ENCODE peak calls at places on chromosomes 13 and 19, in eight cellular contexts. H is HEK293T; J is GM03348; S is stimulated activated naive CD8-positive, alpha-beta T cell treated with anti-CD3 and anti-CD28 coated beads, Interleukin-15, Interleukin-2, amounts not matched to agents 100 U/mL and 50 U/mL, for 24 hours; X is fibroblast of the conjunctiva; I is dorsolateral prefrontal cortex; O is NCI-H2029; M is stimulated activated CD4-positive, alpha-beta T cell treated with anti-CD3 and anti-CD28 coated beads, Interleukin-4, amount 100 ng/mL, for 24 hours. K is an unnamed sample.

GRCh38 chr13:92074658-92075057 is 676.2 kb downstream of the GPC5 start:
- DNase-seq in O (no peak), S (no peak), H (peak), I (no peak), X (no peak), J (no peak), M (no peak), K (no peak)

GRCh38 chr13:91212229-91212628 is 135.3 kb upstream of the MIR17HG start:
- DNase-seq in X (no peak), H (no peak), O (no peak), I (no peak), M (no peak), J (no peak), S (no peak), K (no peak)

GRCh38 chr13:52931913-52932312 is 83.5 kb upstream of the PCDH8 start:
- DNase-seq in J (no peak), H (no peak), I (no peak), S (no peak), X (no peak), M (no peak), O (no peak), K (no peak)

GRCh38 chr13:112174476-112175110 is 107.6 kb downstream of the SOX1 start:
- DNase-seq in J (no peak), O (no peak), M (no peak), S (no peak), I (no peak), H (no peak), X (no peak), K (no peak)

GRCh38 chr19:56538254-56538760 is 441 bp upstream of the ZFP28 start:
- DNase-seq in X (peak), O (peak), J (peak), H (peak), M (peak), S (peak), I (peak), K (peak)

GRCh38 chr19:40006273-40006691 is 9.4 kb downstream of the ZNF546 start:
- DNase-seq in I (no peak), J (peak), H (no peak), S (no peak), O (no peak), M (no peak), X (peak), K (peak)

GRCh38 chr13:50577806-50578205 is 265.7 kb downstream of the DLEU7 start:
- DNase-seq in M (no peak), O (no peak), I (no peak), X (no peak), H (no peak), S (no peak), J (no peak), K (no peak)

GRCh38 chr19:46902402-46902766 is 41.6 kb downstream of the ARHGAP35 start:
- DNase-seq in H (no peak), S (no peak), O (no peak), X (no peak), J (no peak), M (no peak), I (no peak), K (no peak)

GRCh38 chr13:106484084-106484754 is 51.2 kb downstream of the EFNB2 start:
- DNase-seq in H (no peak), O (no peak), M (no peak), X (no peak), I (no peak), J (no peak), S (no peak), K (no peak)

GRCh38 chr13:36261976-36262375 is 35.6 kb downstream of the CCDC169 start:
- DNase-seq in I (no peak), S (no peak), M (no peak), J (no peak), H (no peak), X (peak), O (no peak), K (no peak)

GRCh38 chr13:75151081-75151643 is 330.8 kb downstream of the TBC1D4 start:
- DNase-seq in I (no peak), H (no peak), M (no peak), X (no peak), O (no peak), J (peak), S (no peak), K (no peak)

GRCh38 chr19:49017666-49018351 is 918 bp upstream of the LHB start:
- DNase-seq in I (peak), H (peak), M (peak), O (no peak), X (peak), S (peak), J (peak), K (no peak)

GRCh38 chr13:97275265-97275664 is 53.1 kb downstream of the MBNL2 start:
- DNase-seq in H (no peak), J (peak), S (no peak), O (no peak), M (no peak), I (no peak), X (peak), K (no peak)

GRCh38 chr19:14565765-14566711 is 5.8 kb downstream of the NDUFB7 start:
- DNase-seq in J (no peak), X (no peak), I (no peak), S (no peak), H (no peak), O (no peak), M (no peak), K (no peak)

GRCh38 chr19:51422053-51422448 is 4.6 kb upstream of the SIGLEC10 start:
- DNase-seq in S (peak), I (peak), H (peak), X (peak), M (peak), O (no peak), J (peak), K (no peak)

GRCh38 chr13:88800505-88800904 is 1129.3 kb downstream of the SLITRK5 start:
- DNase-seq in X (no peak), O (no peak), M (no peak), H (no peak), I (no peak), J (no peak), S (no peak), K (no peak)

GRCh38 chr19:54535601-54536000 is 33.0 kb downstream of the LAIR2 start:
- DNase-seq in X (no peak), H (no peak), M (no peak), I (no peak), J (no peak), S (no peak), O (no peak), K (no peak)

GRCh38 chr13:53112522-53112921 is 83.9 kb downstream of the OLFM4 start:
- DNase-seq in M (no peak), I (no peak), H (no peak), O (no peak), J (no peak), S (no peak), X (no peak), K (no peak)

GRCh38 chr13:101523732-101524131 is 71.3 kb downstream of the ITGBL1 start:
- DNase-seq in O (no peak), J (peak), M (no peak), I (peak), X (no peak), S (no peak), H (no peak), K (no peak)

GRCh38 chr13:51590231-51590630 is 6.0 kb downstream of the WDFY2 start:
- DNase-seq in O (no peak), J (no peak), X (no peak), I (no peak), S (no peak), M (no peak), H (no peak), K (no peak)

GRCh38 chr13:44220948-44221347 is 152.7 kb upstream of the SERP2 start:
- DNase-seq in X (no peak), S (no peak), M (no peak), H (no peak), I (no peak), J (no peak), O (no peak), K (no peak)